ENCODE peak calls at places on chromosomes 11 and 22, in eight cellular contexts. One of them, this sample, is unnamed. For H3K9me3, the result is how much of the 10 kb centered on the place peaks cover.

GRCh38 chr11:134030853-134031252 is 38.0 kb upstream of the JAM3 start:
- DNase-seq in CD4-positive, alpha-beta T cell: no peak
- DNase-seq in BE2C: no peak
- DNase-seq in stomach: no peak
- DNase-seq in astrocyte: no peak
- DNase-seq in mammary epithelial cell: no peak
- DNase-seq in mesenchymal stem cell: no peak
- DNase-seq in cardiac muscle cell: peak
- DNase-seq in this sample: no peak

GRCh38 chr11:62025429-62026105 is 58.1 kb upstream of the FTH1 start:
- DNase-seq in astrocyte: peak
- DNase-seq in mammary epithelial cell: peak
- DNase-seq in stomach: peak
- DNase-seq in mesenchymal stem cell: peak
- DNase-seq in BE2C: no peak
- DNase-seq in cardiac muscle cell: no peak
- DNase-seq in CD4-positive, alpha-beta T cell: peak
- DNase-seq in this sample: peak

GRCh38 chr11:128365044-128365443 is 222.3 kb downstream of the ETS1 start:
- DNase-seq in BE2C: no peak
- DNase-seq in astrocyte: peak
- DNase-seq in CD4-positive, alpha-beta T cell: no peak
- DNase-seq in mesenchymal stem cell: peak
- DNase-seq in stomach: no peak
- DNase-seq in mammary epithelial cell: peak
- DNase-seq in cardiac muscle cell: peak
- DNase-seq in this sample: no peak

GRCh38 chr22:27573992-27574391 is 227.6 kb downstream of the MN1 start:
- DNase-seq in mammary epithelial cell: no peak
- DNase-seq in astrocyte: no peak
- DNase-seq in BE2C: no peak
- DNase-seq in CD4-positive, alpha-beta T cell: no peak
- DNase-seq in stomach: no peak
- DNase-seq in mesenchymal stem cell: peak
- DNase-seq in cardiac muscle cell: no peak
- DNase-seq in this sample: no peak

GRCh38 chr11:121048464-121049233 is 24.7 kb downstream of the TBCEL start:
- DNase-seq in cardiac muscle cell: no peak
- DNase-seq in stomach: no peak
- DNase-seq in BE2C: no peak
- DNase-seq in mesenchymal stem cell: no peak
- DNase-seq in CD4-positive, alpha-beta T cell: no peak
- DNase-seq in mammary epithelial cell: peak
- DNase-seq in astrocyte: peak
- DNase-seq in this sample: no peak

GRCh38 chr11:47765086-47765485 is 2.1 kb downstream of the FNBP4 start:
- DNase-seq in cardiac muscle cell: no peak
- DNase-seq in stomach: no peak
- DNase-seq in astrocyte: peak
- DNase-seq in CD4-positive, alpha-beta T cell: no peak
- DNase-seq in mammary epithelial cell: no peak
- DNase-seq in mesenchymal stem cell: no peak
- DNase-seq in BE2C: no peak
- DNase-seq in this sample: no peak

GRCh38 chr11:129973809-129974208 is 28.8 kb downstream of the PRDM10 start:
- DNase-seq in mesenchymal stem cell: no peak
- DNase-seq in CD4-positive, alpha-beta T cell: no peak
- DNase-seq in BE2C: no peak
- DNase-seq in astrocyte: no peak
- DNase-seq in mammary epithelial cell: no peak
- DNase-seq in stomach: peak
- DNase-seq in cardiac muscle cell: peak
- DNase-seq in this sample: peak

GRCh38 chr22:29003552-29003951 is 58.1 kb downstream of the C22orf31 start:
- DNase-seq in BE2C: no peak
- DNase-seq in cardiac muscle cell: no peak
- DNase-seq in astrocyte: no peak
- DNase-seq in stomach: no peak
- DNase-seq in CD4-positive, alpha-beta T cell: no peak
- DNase-seq in mammary epithelial cell: no peak
- DNase-seq in mesenchymal stem cell: no peak
- DNase-seq in this sample: no peak

GRCh38 chr11:97202613-97203292 is 812.9 kb downstream of the JRKL start:
- DNase-seq in mesenchymal stem cell: no peak
- DNase-seq in BE2C: no peak
- DNase-seq in mammary epithelial cell: no peak
- DNase-seq in CD4-positive, alpha-beta T cell: no peak
- DNase-seq in stomach: no peak
- DNase-seq in astrocyte: no peak
- DNase-seq in cardiac muscle cell: peak
- DNase-seq in this sample: no peak

GRCh38 chr22:37048133-37048532 is 3.4 kb upstream of the KCTD17 start:
- DNase-seq in mammary epithelial cell: no peak
- DNase-seq in CD4-positive, alpha-beta T cell: no peak
- DNase-seq in mesenchymal stem cell: no peak
- DNase-seq in stomach: no peak
- DNase-seq in cardiac muscle cell: no peak
- DNase-seq in astrocyte: no peak
- DNase-seq in BE2C: no peak
- DNase-seq in this sample: no peak

GRCh38 chr11:127643659-127644058 is 643.1 kb upstream of the KIRREL3 start:
- DNase-seq in stomach: no peak
- DNase-seq in cardiac muscle cell: no peak
- DNase-seq in astrocyte: no peak
- DNase-seq in CD4-positive, alpha-beta T cell: no peak
- DNase-seq in BE2C: no peak
- DNase-seq in mesenchymal stem cell: no peak
- DNase-seq in mammary epithelial cell: no peak
- DNase-seq in this sample: no peak

GRCh38 chr22:31504282-31504681 is 7.9 kb downstream of the SFI1 start:
- DNase-seq in mammary epithelial cell: peak
- DNase-seq in cardiac muscle cell: no peak
- DNase-seq in CD4-positive, alpha-beta T cell: no peak
- DNase-seq in mesenchymal stem cell: peak
- DNase-seq in astrocyte: peak
- DNase-seq in BE2C: no peak
- DNase-seq in stomach: no peak
- DNase-seq in this sample: no peak

GRCh38 chr22:48501231-48501750 is 1326.4 kb downstream of the BRD1 start:
- DNase-seq in CD4-positive, alpha-beta T cell: no peak
- DNase-seq in stomach: no peak
- DNase-seq in BE2C: no peak
- DNase-seq in mammary epithelial cell: no peak
- DNase-seq in astrocyte: no peak
- DNase-seq in mesenchymal stem cell: no peak
- DNase-seq in cardiac muscle cell: no peak
- DNase-seq in this sample: no peak

GRCh38 chr11:94623120-94623735 is 56.1 kb downstream of the PIWIL4 start:
- DNase-seq in astrocyte: peak
- DNase-seq in CD4-positive, alpha-beta T cell: no peak
- DNase-seq in mammary epithelial cell: peak
- DNase-seq in cardiac muscle cell: peak
- DNase-seq in mesenchymal stem cell: peak
- DNase-seq in BE2C: peak
- DNase-seq in stomach: peak
- DNase-seq in this sample: no peak

GRCh38 chr11:115244758-115245157 is 259.5 kb downstream of the CADM1 start:
- DNase-seq in astrocyte: peak
- DNase-seq in CD4-positive, alpha-beta T cell: no peak
- DNase-seq in cardiac muscle cell: no peak
- DNase-seq in mesenchymal stem cell: no peak
- DNase-seq in BE2C: no peak
- DNase-seq in mammary epithelial cell: no peak
- DNase-seq in stomach: no peak
- DNase-seq in this sample: no peak

GRCh38 chr22:21978564-21979386 is 3.8 kb downstream of the TOP3B start:
- DNase-seq in stomach: no peak
- DNase-seq in mesenchymal stem cell: no peak
- DNase-seq in CD4-positive, alpha-beta T cell: no peak
- DNase-seq in mammary epithelial cell: no peak
- DNase-seq in astrocyte: no peak
- DNase-seq in BE2C: no peak
- DNase-seq in cardiac muscle cell: no peak
- DNase-seq in this sample: no peak

GRCh38 chr11:88259431-88259830 is 78.1 kb downstream of the CTSC start:
- DNase-seq in CD4-positive, alpha-beta T cell: no peak
- DNase-seq in mesenchymal stem cell: no peak
- DNase-seq in astrocyte: no peak
- DNase-seq in mammary epithelial cell: no peak
- DNase-seq in BE2C: no peak
- DNase-seq in stomach: no peak
- DNase-seq in cardiac muscle cell: no peak
- DNase-seq in this sample: no peak
- H3K9me3 ChIP-seq in CD4-positive, alpha-beta T cell: under half
- H3K9me3 ChIP-seq in mesenchymal stem cell: under half
- H3K9me3 ChIP-seq in astrocyte: under half
- H3K9me3 ChIP-seq in mammary epithelial cell: under half
- H3K9me3 ChIP-seq in BE2C: under half
- H3K9me3 ChIP-seq in stomach: under half
- H3K9me3 ChIP-seq in cardiac muscle cell: under half
- H3K9me3 ChIP-seq in this sample: half or more

DNA sequence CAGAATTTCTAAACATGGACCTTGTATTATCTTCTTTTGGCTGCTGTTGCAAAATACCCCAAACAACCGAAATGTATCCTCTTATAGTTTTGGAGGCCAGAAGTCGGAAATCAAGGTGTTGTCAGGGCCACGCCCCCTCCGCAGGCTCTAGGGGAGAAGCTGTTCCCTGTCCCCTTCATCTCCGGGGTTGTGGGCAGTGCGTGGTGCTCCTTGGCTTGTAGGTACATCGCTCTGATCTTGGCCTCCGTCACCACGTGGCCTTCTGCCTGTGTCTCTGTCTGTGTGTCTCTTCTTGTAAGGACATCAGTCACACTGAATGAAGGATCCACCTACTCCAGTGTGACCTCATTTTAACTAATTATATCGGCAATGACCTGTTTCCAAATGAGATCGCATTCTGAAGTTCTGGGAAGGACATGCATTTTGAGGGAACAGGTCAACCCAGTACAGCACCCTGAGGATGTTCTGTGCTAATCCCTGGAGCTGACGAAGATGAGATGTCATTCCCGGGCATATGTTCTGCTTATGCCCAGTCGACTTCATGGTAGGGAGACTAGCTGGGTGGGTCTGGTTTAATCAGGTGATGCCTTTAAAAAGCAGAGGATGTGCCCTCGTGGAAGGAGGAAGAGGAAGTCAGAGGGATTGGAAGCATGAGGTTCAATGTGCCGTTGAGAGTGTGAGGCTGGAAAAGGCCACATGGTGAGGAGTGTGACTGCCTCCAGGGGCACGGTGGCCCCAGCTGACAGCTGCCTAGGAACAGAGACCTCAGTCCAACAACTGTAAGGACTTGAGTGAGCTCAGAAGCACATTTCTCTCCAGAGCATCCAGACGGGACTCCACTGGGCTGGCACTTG is 531.1 kb downstream of the TBC1D22A start:
- DNase-seq in mammary epithelial cell: no peak
- DNase-seq in CD4-positive, alpha-beta T cell: no peak
- DNase-seq in astrocyte: no peak
- DNase-seq in mesenchymal stem cell: no peak
- DNase-seq in cardiac muscle cell: no peak
- DNase-seq in BE2C: no peak
- DNase-seq in stomach: no peak
- DNase-seq in this sample: no peak
- H3K9me3 ChIP-seq in mammary epithelial cell: under half
- H3K9me3 ChIP-seq in CD4-positive, alpha-beta T cell: under half
- H3K9me3 ChIP-seq in astrocyte: under half
- H3K9me3 ChIP-seq in mesenchymal stem cell: under half
- H3K9me3 ChIP-seq in cardiac muscle cell: under half
- H3K9me3 ChIP-seq in BE2C: under half
- H3K9me3 ChIP-seq in stomach: under half
- H3K9me3 ChIP-seq in this sample: under half

DNA sequence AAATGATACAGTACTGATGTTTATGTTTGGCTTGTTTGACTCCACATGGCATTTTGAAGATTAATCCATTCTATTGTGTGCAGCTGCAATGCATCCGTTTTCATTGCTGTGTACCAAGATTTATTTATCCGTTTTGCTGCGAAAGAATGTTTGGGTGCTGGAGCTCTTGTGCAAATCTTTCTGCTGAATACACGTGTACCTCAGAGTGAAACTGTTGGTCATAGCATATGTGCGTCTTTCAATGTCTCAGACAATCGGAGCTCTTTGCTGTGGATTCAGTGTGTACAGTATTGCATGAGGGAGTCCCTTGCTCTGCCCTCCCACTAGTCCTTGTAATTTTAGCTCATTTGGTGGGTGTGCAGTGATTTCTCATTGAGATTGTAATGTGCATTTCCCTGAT is 545.4 kb downstream of the TBC1D22A start:
- DNase-seq in CD4-positive, alpha-beta T cell: no peak
- DNase-seq in BE2C: no peak
- DNase-seq in cardiac muscle cell: no peak
- DNase-seq in mesenchymal stem cell: no peak
- DNase-seq in astrocyte: no peak
- DNase-seq in stomach: no peak
- DNase-seq in mammary epithelial cell: no peak
- DNase-seq in this sample: no peak
- H3K9me3 ChIP-seq in CD4-positive, alpha-beta T cell: under half
- H3K9me3 ChIP-seq in BE2C: under half
- H3K9me3 ChIP-seq in cardiac muscle cell: under half
- H3K9me3 ChIP-seq in mesenchymal stem cell: under half
- H3K9me3 ChIP-seq in astrocyte: under half
- H3K9me3 ChIP-seq in stomach: under half
- H3K9me3 ChIP-seq in mammary epithelial cell: under half
- H3K9me3 ChIP-seq in this sample: under half

GRCh38 chr11:69810289-69811118 is 8.7 kb downstream of the FGF3 start:
- DNase-seq in CD4-positive, alpha-beta T cell: no peak
- DNase-seq in cardiac muscle cell: no peak
- DNase-seq in stomach: no peak
- DNase-seq in mesenchymal stem cell: no peak
- DNase-seq in BE2C: no peak
- DNase-seq in mammary epithelial cell: no peak
- DNase-seq in astrocyte: no peak
- DNase-seq in this sample: no peak
- H3K9me3 ChIP-seq in CD4-positive, alpha-beta T cell: under half
- H3K9me3 ChIP-seq in cardiac muscle cell: under half
- H3K9me3 ChIP-seq in stomach: under half
- H3K9me3 ChIP-seq in mesenchymal stem cell: under half
- H3K9me3 ChIP-seq in BE2C: under half
- H3K9me3 ChIP-seq in mammary epithelial cell: under half
- H3K9me3 ChIP-seq in astrocyte: under half
- H3K9me3 ChIP-seq in this sample: under half

DNA sequence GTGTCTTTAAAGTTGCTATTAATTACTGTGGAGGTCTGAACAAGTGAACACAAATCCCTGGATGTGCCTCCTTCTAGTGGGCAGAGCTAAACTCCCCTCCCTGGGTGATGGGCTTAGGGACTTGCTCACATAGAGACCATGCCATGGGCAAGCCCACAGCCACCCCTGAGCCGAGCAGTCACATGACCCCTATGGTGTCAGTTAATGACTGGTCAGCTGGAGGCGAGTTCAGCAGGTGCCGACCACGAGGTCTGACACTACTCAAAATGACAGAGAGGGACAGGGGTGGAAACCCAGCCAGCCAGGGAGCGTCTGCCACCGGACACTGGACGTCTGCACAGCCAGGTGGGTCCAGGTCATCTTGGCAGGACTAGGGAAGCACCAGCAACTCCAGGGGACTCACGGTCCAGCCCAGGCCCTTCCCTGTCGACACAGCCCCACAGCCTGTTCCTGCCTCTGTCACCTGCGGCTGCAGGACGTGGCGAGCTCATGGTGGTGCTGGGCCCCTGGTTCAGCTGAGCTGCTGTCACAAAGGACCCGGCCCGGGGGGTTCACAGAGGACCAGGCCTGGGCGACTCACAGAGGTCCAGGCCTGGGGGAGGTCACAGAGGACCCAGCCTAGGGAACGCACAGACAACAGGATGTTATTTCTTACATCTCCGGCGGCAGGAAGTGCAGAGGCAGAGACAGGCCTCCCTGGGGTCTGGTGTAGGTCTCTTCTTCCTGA is 135.0 kb downstream of the BRD1 start:
- DNase-seq in cardiac muscle cell: no peak
- DNase-seq in mesenchymal stem cell: no peak
- DNase-seq in astrocyte: no peak
- DNase-seq in CD4-positive, alpha-beta T cell: no peak
- DNase-seq in mammary epithelial cell: no peak
- DNase-seq in BE2C: no peak
- DNase-seq in stomach: peak
- DNase-seq in this sample: no peak
- H3K9me3 ChIP-seq in cardiac muscle cell: under half
- H3K9me3 ChIP-seq in mesenchymal stem cell: under half
- H3K9me3 ChIP-seq in astrocyte: under half
- H3K9me3 ChIP-seq in CD4-positive, alpha-beta T cell: under half
- H3K9me3 ChIP-seq in mammary epithelial cell: under half
- H3K9me3 ChIP-seq in BE2C: under half
- H3K9me3 ChIP-seq in stomach: under half
- H3K9me3 ChIP-seq in this sample: under half